ENCODE peak calls at places on chromosomes 7 and 10, in six cellular contexts. M, T, E, R, A and S are unnamed samples.

GRCh38 chr10:51170518-51171245 is 96.4 kb downstream of the PRKG1 start:
- DNase-seq in M (no peak), E (no peak), R (no peak), A (no peak), T (no peak), S (no peak)

GRCh38 chr7:108129018-108129965 is 869 bp downstream of the LAMB4 start:
- DNase-seq in E (no peak), T (no peak), R (no peak), M (no peak), A (no peak), S (no peak)

GRCh38 chr10:89845541-89846275 is 144.3 kb downstream of the KIF20B start:
- DNase-seq in M (no peak), A (no peak), R (no peak), E (no peak), T (no peak), S (no peak)

GRCh38 chr7:52017802-52018679 is 701.4 kb upstream of the COBL start:
- DNase-seq in A (no peak), E (peak; percentile 69), M (no peak), T (no peak), R (no peak), S (no peak)

GRCh38 chr10:72736176-72736795 is 44.3 kb downstream of the MCU start:
- DNase-seq in E (peak; percentile 13), R (no peak), A (no peak), T (no peak), M (no peak), S (no peak)

GRCh38 chr7:129779602-129780256 is 168.2 kb downstream of the NRF1 start:
- DNase-seq in A (peak; percentile 84), T (no peak), R (no peak), M (no peak), E (peak; percentile 88), S (peak; percentile 39)

GRCh38 chr7:51007708-51008505 is 225.2 kb upstream of the GRB10 start:
- DNase-seq in A (no peak), E (no peak), M (no peak), R (no peak), T (no peak), S (no peak)

GRCh38 chr7:158374586-158374985 is 213.0 kb downstream of the PTPRN2 start:
- DNase-seq in M (no peak), E (no peak), R (no peak), T (no peak), A (no peak), S (no peak)

GRCh38 chr10:92239185-92239599 is 51.7 kb downstream of the CPEB3 start:
- DNase-seq in R (no peak), E (no peak), M (no peak), T (no peak), A (no peak), S (no peak)

GRCh38 chr10:58672855-58673254 is 160.2 kb downstream of the BICC1 start:
- DNase-seq in A (no peak), M (no peak), T (no peak), E (no peak), R (peak; percentile 20), S (no peak)

GRCh38 chr10:122879339-122880273 is at the start of gene FAM24B:
- DNase-seq in E (peak; percentile 77), M (peak; percentile 63), R (peak; percentile 97), A (no peak), T (peak; percentile 91), S (peak; percentile 96)

GRCh38 chr7:74343281-74344127 is 54.3 kb downstream of the CLIP2 start:
- DNase-seq in E (peak; percentile 32), T (no peak), M (no peak), A (no peak), R (no peak), S (no peak)

GRCh38 chr7:30363778-30364563 is 79.6 kb downstream of the ZNRF2 start:
- DNase-seq in E (no peak), M (no peak), T (no peak), A (no peak), R (no peak), S (no peak)

GRCh38 chr10:98472171-98472570 is 25.4 kb upstream of the HPS1 start:
- DNase-seq in R (no peak), A (no peak), E (no peak), T (no peak), M (no peak), S (no peak)

GRCh38 chr7:10618934-10619333 is 354.7 kb upstream of the PHF14 start:
- DNase-seq in M (no peak), T (no peak), E (no peak), A (no peak), R (no peak), S (no peak)

GRCh38 chr10:47164800-47165128 is 135.2 kb upstream of the GDF10 start:
- DNase-seq in M (no peak), E (no peak), T (no peak), R (no peak), A (no peak), S (no peak)

GRCh38 chr7:66952343-66953043 is 31.5 kb downstream of the TMEM248 start:
- DNase-seq in M (no peak), R (peak; percentile 85), E (peak; percentile 60), T (no peak), A (no peak), S (no peak)

GRCh38 chr7:42913591-42913990 is 1.7 kb upstream of the C7orf25 start:
- DNase-seq in E (no peak), R (no peak), M (no peak), T (no peak), A (no peak), S (no peak)

GRCh38 chr10:18549105-18549504 is 102.3 kb downstream of the NSUN6 start:
- DNase-seq in A (no peak), R (no peak), T (no peak), E (no peak), M (no peak), S (no peak)

GRCh38 chr7:112540839-112541577 is 60.2 kb downstream of the LSMEM1 start:
- DNase-seq in E (no peak), A (no peak), M (no peak), T (no peak), R (no peak), S (no peak)

GRCh38 chr7:111092406-111093160 is 1.7 kb downstream of the LRRN3 start:
- DNase-seq in M (no peak), R (no peak), T (no peak), A (no peak), E (no peak), S (no peak)

GRCh38 chr7:26199301-26200112 is 1.0 kb downstream of the HNRNPA2B1 start:
- DNase-seq in T (peak; percentile 57), M (no peak), E (peak; percentile 72), R (no peak), A (peak; percentile 18), S (peak; percentile 74)

GRCh38 chr7:25722856-25723255 is 429.1 kb upstream of the NFE2L3 start:
- DNase-seq in R (no peak), E (no peak), T (no peak), A (no peak), M (no peak), S (no peak)

GRCh38 chr10:2081501-2081900 is 344.2 kb upstream of the ADARB2 start:
- DNase-seq in M (no peak), T (no peak), A (no peak), R (no peak), E (no peak), S (no peak)

GRCh38 chr7:12839508-12840153 is 152.2 kb downstream of the ARL4A start:
- DNase-seq in R (no peak), A (no peak), M (no peak), T (no peak), E (no peak), S (no peak)

GRCh38 chr10:21032587-21033319 is 135.6 kb upstream of the NEBL start:
- DNase-seq in A (no peak), R (no peak), T (no peak), M (no peak), E (no peak), S (no peak)

GRCh38 chr10:122981066-122981464 is 864 bp downstream of the PSTK start:
- DNase-seq in E (peak; percentile 3), M (no peak), A (no peak), T (no peak), R (no peak), S (no peak)

GRCh38 chr7:48587475-48587874 is 336.9 kb upstream of the CDC14C start:
- DNase-seq in R (no peak), T (no peak), M (no peak), A (no peak), E (no peak), S (no peak)

GRCh38 chr7:139827042-139827441 is 2.0 kb upstream of the TBXAS1 start:
- DNase-seq in A (no peak), M (no peak), R (no peak), E (peak; percentile 12), T (no peak), S (no peak)
- TF ChIP-seq CTCF in A (no peak), M (no peak), R (no peak), E (no peak), T (no peak), S (no peak)

GRCh38 chr7:120709931-120710330 is 148.0 kb downstream of the TSPAN12 start:
- DNase-seq in T (no peak), R (no peak), A (no peak), E (no peak), M (no peak), S (no peak)
- TF ChIP-seq CTCF in T (no peak), R (no peak), A (no peak), E (no peak), M (no peak), S (no peak)

GRCh38 chr7:113698556-113699220 is 220.1 kb downstream of the PPP1R3A start:
- DNase-seq in E (peak; percentile 3), T (no peak), A (no peak), M (no peak), R (no peak), S (no peak)
- TF ChIP-seq CTCF in E (peak; percentile 55), T (no peak), A (peak; percentile 75), M (peak; percentile 68), R (peak; percentile 60), S (peak; percentile 37)

GRCh38 chr7:99898836-99899235 is 20.5 kb downstream of the TRIM4 start:
- DNase-seq in A (no peak), E (no peak), R (no peak), M (no peak), T (no peak), S (no peak)

GRCh38 chr7:99894738-99895137 is 17.9 kb upstream of the OR2AE1 start:
- DNase-seq in R (no peak), E (no peak), M (no peak), A (no peak), T (no peak), S (no peak)

GRCh38 chr7:99901581-99901980 is 17.7 kb downstream of the TRIM4 start:
- DNase-seq in T (no peak), E (no peak), R (no peak), A (no peak), M (no peak), S (no peak)

GRCh38 chr7:99899830-99900519 is 19.4 kb downstream of the TRIM4 start:
- DNase-seq in T (no peak), M (no peak), R (no peak), A (no peak), E (no peak), S (no peak)

DNA sequence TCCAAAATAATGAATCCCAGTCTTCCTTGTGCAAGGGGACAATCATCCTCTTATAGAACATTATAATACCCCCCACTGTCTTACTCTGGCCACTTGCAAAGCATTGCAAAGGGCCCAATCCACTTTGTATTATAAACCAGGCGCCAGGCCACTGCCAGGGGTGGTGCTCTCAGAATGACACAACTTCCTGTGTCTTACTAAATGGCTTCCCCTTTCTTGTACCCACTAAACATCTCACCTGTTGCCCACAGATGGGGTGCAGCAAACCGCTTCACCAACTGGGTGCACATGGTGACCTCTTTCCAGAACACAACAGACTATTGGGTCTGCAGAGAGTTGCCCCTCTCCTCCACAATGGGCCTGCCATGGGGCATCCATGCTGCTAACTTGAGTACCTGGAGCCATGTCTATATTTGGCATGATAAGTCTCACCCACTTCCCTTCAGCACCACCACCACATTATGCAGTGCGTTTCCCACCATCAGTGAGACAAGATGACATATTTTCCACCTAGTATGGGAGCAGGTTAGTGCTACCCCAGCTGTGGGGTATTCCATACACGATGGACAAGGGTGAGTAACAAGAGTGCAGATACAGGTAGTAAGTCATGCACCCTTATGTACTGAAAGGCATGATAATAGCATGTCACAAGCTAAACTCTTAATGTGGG is 21.0 kb upstream of the OR2AE1 start:
- DNase-seq in T (no peak), A (no peak), R (no peak), E (no peak), M (no peak), S (no peak)
- TF ChIP-seq CTCF in T (no peak), A (no peak), R (no peak), E (no peak), M (no peak), S (no peak)